ENCODE peak calls at places on chromosomes 3 and 15, in four cellular contexts. D, C, K and L are unnamed samples.

GRCh38 chr15:89307791-89308190 is 26.8 kb downstream of the POLG start:
- DNase-seq in D (no peak), C (no peak), K (peak), L (no peak)

GRCh38 chr15:101532865-101533264 is 43.4 kb upstream of the PCSK6 start:
- DNase-seq in D (no peak), C (no peak), K (no peak), L (no peak)

GRCh38 chr3:40992023-40992422 is 207.3 kb upstream of the CTNNB1 start:
- DNase-seq in D (no peak), C (no peak), K (no peak), L (no peak)

GRCh38 chr3:51799879-51800757 is 21.1 kb upstream of the IQCF6 start:
- DNase-seq in D (no peak), C (peak), K (peak), L (no peak)

GRCh38 chr3:149771652-149772271 is 19.5 kb upstream of the COMMD2 start:
- DNase-seq in D (no peak), C (peak), K (peak), L (peak)

GRCh38 chr3:122105626-122106025 is 50.5 kb downstream of the CD86 start:
- DNase-seq in D (no peak), C (no peak), K (peak), L (no peak)

GRCh38 chr3:16319307-16319706 is 54.3 kb downstream of the OXNAD1 start:
- DNase-seq in D (peak), C (peak), K (peak), L (no peak)

GRCh38 chr3:135412475-135412874 is 553.1 kb upstream of the PPP2R3A start:
- DNase-seq in D (no peak), C (no peak), K (no peak), L (no peak)

GRCh38 chr3:159604151-159604581 is 384.5 kb upstream of the IL12A start:
- DNase-seq in D (no peak), C (no peak), K (peak), L (no peak)

GRCh38 chr15:75024102-75024636 is 779 bp downstream of the PPCDC start:
- DNase-seq in D (no peak), C (no peak), K (peak), L (no peak)

GRCh38 chr3:49415931-49416601 is 3.8 kb downstream of the TCTA start:
- DNase-seq in D (no peak), C (no peak), K (no peak), L (no peak)

GRCh38 chr3:165181556-165181955 is 14.6 kb downstream of the SLITRK3 start:
- DNase-seq in D (no peak), C (no peak), K (no peak), L (no peak)

GRCh38 chr15:100255644-100256043 is 86.1 kb downstream of the ADAMTS17 start:
- DNase-seq in D (no peak), C (no peak), K (no peak), L (no peak)

GRCh38 chr3:179660872-179661271 is 8.0 kb downstream of the USP13 start:
- DNase-seq in D (no peak), C (no peak), K (no peak), L (no peak)

GRCh38 chr3:52892625-52893311 is 4.6 kb downstream of the STIMATE start:
- DNase-seq in D (no peak), C (no peak), K (no peak), L (no peak)

GRCh38 chr15:98416222-98416835 is 232.0 kb upstream of the IGF1R start:
- DNase-seq in D (no peak), C (no peak), K (no peak), L (no peak)

GRCh38 chr15:75817151-75817935 is 25.9 kb upstream of the UBE2Q2 start:
- DNase-seq in D (no peak), C (no peak), K (peak), L (no peak)

GRCh38 chr3:187015903-187016638 is 85.7 kb downstream of the ST6GAL1 start:
- DNase-seq in D (no peak), C (no peak), K (peak), L (peak)

GRCh38 chr3:39262842-39263241 is 17.0 kb downstream of the CX3CR1 start:
- DNase-seq in D (no peak), C (no peak), K (no peak), L (no peak)

GRCh38 chr3:172542089-172542488 is 18.9 kb upstream of the TNFSF10 start:
- DNase-seq in D (no peak), C (no peak), K (no peak), L (no peak)

GRCh38 chr3:28915711-28916481 is 365.0 kb upstream of the RBMS3 start:
- DNase-seq in D (no peak), C (peak), K (peak), L (peak)

GRCh38 chr15:90103669-90104329 is 1.5 kb upstream of the IDH2 start:
- DNase-seq in D (no peak), C (no peak), K (no peak), L (peak)

GRCh38 chr3:105349988-105350387 is 16.7 kb upstream of the ALCAM start:
- DNase-seq in D (no peak), C (no peak), K (no peak), L (no peak)

GRCh38 chr3:196968233-196969000 is at the start of gene PIGZ:
- DNase-seq in D (no peak), C (no peak), K (peak), L (no peak)

GRCh38 chr3:145903472-145904013 is 257.4 kb downstream of the PLOD2 start:
- DNase-seq in D (no peak), C (no peak), K (no peak), L (no peak)

GRCh38 chr15:62886431-62887071 is 156.0 kb upstream of the TPM1 start:
- DNase-seq in D (no peak), C (no peak), K (peak), L (no peak)

GRCh38 chr3:25575001-25575400 is 89.7 kb downstream of the TOP2B start:
- DNase-seq in D (no peak), C (no peak), K (no peak), L (no peak)

GRCh38 chr15:38414351-38414750 is 39.6 kb upstream of the FAM98B start:
- DNase-seq in D (no peak), C (peak), K (peak), L (no peak)

GRCh38 chr3:185786956-185787877 is 37.6 kb downstream of the IGF2BP2 start:
- DNase-seq in D (no peak), C (no peak), K (no peak), L (no peak)

GRCh38 chr3:117399311-117400068 is 689.9 kb downstream of the TUSC7 start:
- DNase-seq in D (no peak), C (no peak), K (peak), L (no peak)